ENCODE peak calls at places on chromosome 7, in four cellular contexts. H is T-helper 2 cell, S is NCI-H1105 treated with DMSO at 0.1 percent for 48 hours, R is bronchial epithelial cell. C is an unnamed sample.

GRCh38 chr7:116284390-116284789 is 74.1 kb downstream of the TES start:
- DNase-seq in H (no peak), S (no peak), R (peak; percentile 91), C (no peak)

GRCh38 chr7:42236266-42237161 is 495 bp downstream of the GLI3 start:
- DNase-seq in H (no peak), S (no peak), R (peak; percentile 28), C (no peak)

GRCh38 chr7:83791737-83792136 is 142.8 kb upstream of the SEMA3E start:
- DNase-seq in H (no peak), S (no peak), R (no peak), C (no peak)

GRCh38 chr7:123557016-123557630 is 495 bp downstream of the NDUFA5 start:
- DNase-seq in H (no peak), S (peak; percentile 34), R (no peak), C (no peak)

GRCh38 chr7:79982151-79982770 is 152.4 kb upstream of the GNAI1 start:
- DNase-seq in H (no peak), S (no peak), R (peak; percentile 88), C (no peak)

GRCh38 chr7:30329706-30330105 is 45.3 kb downstream of the ZNRF2 start:
- DNase-seq in H (no peak), S (no peak), R (no peak), C (peak; percentile 4)

GRCh38 chr7:150799741-150800575 is at the start of gene TMEM176B:
- DNase-seq in H (no peak), S (peak; percentile 5), R (no peak), C (no peak)

GRCh38 chr7:727806-728460 is 852 bp upstream of the PRKAR1B start:
- DNase-seq in H (no peak), S (no peak), R (no peak), C (no peak)

GRCh38 chr7:150388709-150389531 is 9.8 kb downstream of the ZNF775 start:
- DNase-seq in H (no peak), S (no peak), R (no peak), C (peak; percentile 66)

GRCh38 chr7:128697301-128697905 is 25.3 kb downstream of the GARIN1A start:
- DNase-seq in H (peak; percentile 19), S (no peak), R (peak; percentile 59), C (peak; percentile 40)

GRCh38 chr7:112877671-112878460 is 87.7 kb upstream of the TMEM168 start:
- DNase-seq in H (no peak), S (no peak), R (no peak), C (no peak)

GRCh38 chr7:130276796-130277762 is 10.4 kb downstream of the CPA2 start:
- DNase-seq in H (no peak), S (no peak), R (peak; percentile 38), C (no peak)

GRCh38 chr7:137146552-137146961 is 197.0 kb downstream of the PTN start:
- DNase-seq in H (no peak), S (no peak), R (no peak), C (no peak)

GRCh38 chr7:116543664-116544063 is 18.8 kb downstream of the CAV1 start:
- DNase-seq in H (no peak), S (no peak), R (peak; percentile 61), C (no peak)

GRCh38 chr7:88184848-88185304 is 35.0 kb downstream of the SRI start:
- DNase-seq in H (no peak), S (no peak), R (peak; percentile 62), C (no peak)

GRCh38 chr7:131284702-131285419 is 42.8 kb upstream of the MKLN1 start:
- DNase-seq in H (no peak), S (no peak), R (peak; percentile 36), C (no peak)

GRCh38 chr7:129612112-129613015 is 844 bp downstream of the NRF1 start:
- DNase-seq in H (peak; percentile 17), S (peak; percentile 43), R (peak; percentile 50), C (no peak)

GRCh38 chr7:33100770-33101169 is 8.4 kb downstream of the RP9 start:
- DNase-seq in H (no peak), S (no peak), R (no peak), C (no peak)

GRCh38 chr7:20798081-20798693 is 11.5 kb upstream of the SP8 start:
- DNase-seq in H (no peak), S (peak; percentile 66), R (no peak), C (no peak)

GRCh38 chr7:65268782-65269149 is 104.9 kb upstream of the ZNF92 start:
- DNase-seq in H (no peak), S (no peak), R (no peak), C (no peak)

GRCh38 chr7:3461923-3462322 is 160.9 kb downstream of the SDK1 start:
- DNase-seq in H (no peak), S (no peak), R (no peak), C (no peak)

GRCh38 chr7:23332193-23332592 is 33.1 kb downstream of the MALSU1 start:
- DNase-seq in H (no peak), S (no peak), R (no peak), C (no peak)

GRCh38 chr7:3279147-3279818 is 21.8 kb upstream of the SDK1 start:
- DNase-seq in H (no peak), S (no peak), R (no peak), C (no peak)

GRCh38 chr7:44216521-44217030 is 15.8 kb downstream of the YKT6 start:
- DNase-seq in H (no peak), S (no peak), R (no peak), C (no peak)

GRCh38 chr7:36192050-36192824 is 39.2 kb downstream of the EEPD1 start:
- DNase-seq in H (no peak), S (no peak), R (no peak), C (peak; percentile 72)